ENCODE peak calls at places on chromosomes 12 and 14, in nine cellular contexts. W, M, E, F, Y, R, P, Q and K are unnamed samples.
A peak's percentile ranks its signal among the peaks of the same experiment; 100 is the strongest.

GRCh38 chr12:76078748-76079147 is 5.7 kb downstream of the NAP1L1 start:
- DNase-seq in W (no peak), E (no peak), Q (no peak), Y (no peak), F (no peak), M (no peak), R (no peak), P (no peak), K (no peak)

GRCh38 chr12:132302466-132303358 is 26.7 kb downstream of the GALNT9 start:
- DNase-seq in Q (no peak), M (no peak), F (no peak), R (no peak), E (no peak), W (no peak), P (no peak), Y (no peak), K (no peak)

GRCh38 chr12:49138999-49139398 is 7.8 kb upstream of the TUBA1B start:
- DNase-seq in R (no peak), Q (no peak), E (no peak), F (no peak), M (no peak), P (no peak), W (no peak), Y (no peak), K (no peak)

GRCh38 chr12:78865297-78865955 is 852 bp downstream of the SYT1 start:
- DNase-seq in F (no peak), E (peak; percentile 11), Y (no peak), R (no peak), P (peak; percentile 3), M (no peak), W (no peak), Q (no peak), K (no peak)

GRCh38 chr14:92973265-92973797 is 50.4 kb downstream of the CHGA start:
- DNase-seq in Y (peak; percentile 89), R (no peak), Q (no peak), P (peak; percentile 72), E (peak; percentile 33), W (no peak), F (no peak), M (peak; percentile 87), K (peak; percentile 80)

GRCh38 chr12:63301311-63301710 is 150.3 kb upstream of the AVPR1A start:
- DNase-seq in R (no peak), M (no peak), Y (no peak), F (no peak), Q (no peak), E (peak; percentile 64), W (no peak), P (no peak), K (no peak)

GRCh38 chr12:16349132-16349463 is 1.7 kb downstream of the MGST1 start:
- DNase-seq in Y (peak; percentile 82), Q (no peak), P (peak; percentile 97), F (no peak), W (peak; percentile 17), M (peak; percentile 69), E (peak; percentile 96), R (peak; percentile 69), K (no peak)

GRCh38 chr14:100304825-100305445 is 1.3 kb downstream of the SLC25A29 start:
- DNase-seq in Q (no peak), P (no peak), R (no peak), W (no peak), Y (no peak), F (no peak), E (peak; percentile 46), M (peak; percentile 74), K (no peak)

GRCh38 chr14:33556382-33557121 is 394.3 kb downstream of the EGLN3 start:
- DNase-seq in W (no peak), E (peak; percentile 41), F (no peak), Y (no peak), M (no peak), Q (no peak), P (peak; percentile 76), R (no peak), K (no peak)

GRCh38 chr12:102539651-102540553 is 59.5 kb upstream of the IGF1 start:
- DNase-seq in P (peak; percentile 34), M (no peak), W (no peak), Q (no peak), E (peak; percentile 66), F (no peak), Y (no peak), R (peak; percentile 84), K (no peak)

GRCh38 chr12:46383654-46384450 is 11.3 kb upstream of the SLC38A2 start:
- DNase-seq in E (peak; percentile 98), Q (no peak), R (no peak), M (peak; percentile 97), W (peak; percentile 27), Y (peak; percentile 97), P (peak; percentile 98), F (peak; percentile 66), K (no peak)

GRCh38 chr12:5428332-5429221 is 3.3 kb upstream of the NTF3 start:
- DNase-seq in P (peak; percentile 54), F (no peak), R (no peak), M (no peak), E (peak; percentile 48), W (no peak), Q (no peak), Y (no peak), K (no peak)

GRCh38 chr14:105863296-105864108 is 337.1 kb downstream of the TMEM121 start:
- DNase-seq in Q (peak; percentile 5), F (no peak), M (peak; percentile 48), R (no peak), P (no peak), Y (peak; percentile 54), E (no peak), W (no peak), K (no peak)

DNA sequence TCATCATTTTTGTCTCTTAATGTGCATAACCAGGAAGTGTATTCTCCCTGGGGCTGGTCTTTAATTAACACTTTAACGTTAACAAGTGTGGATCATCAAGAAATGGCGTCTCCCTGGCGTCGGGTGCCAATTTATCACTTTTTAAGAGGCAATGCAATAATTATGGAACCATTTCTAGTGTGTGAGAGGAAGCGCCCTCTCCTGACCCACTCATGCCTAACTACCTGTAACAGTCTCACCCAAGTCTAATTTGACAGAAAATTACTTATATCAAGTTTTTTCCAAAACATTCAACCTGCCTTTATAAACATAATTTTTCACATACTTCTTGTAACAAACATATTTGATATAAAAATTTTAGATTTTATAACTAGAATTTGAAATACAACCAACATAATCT is 905.3 kb upstream of the MDGA2 start:
- DNase-seq in Y (no peak), R (no peak), Q (no peak), P (no peak), W (no peak), M (no peak), F (no peak), E (no peak), K (no peak)
- TF ChIP-seq CTCF in Y (no peak), R (no peak), Q (no peak), P (no peak), W (no peak), M (no peak), F (no peak), E (no peak), K (no peak)

GRCh38 chr12:56121204-56121870 is 3.3 kb downstream of the ZC3H10 start:
- DNase-seq in E (no peak), W (no peak), F (no peak), P (no peak), Q (no peak), Y (no peak), R (no peak), M (no peak), K (no peak)
- TF ChIP-seq CTCF in E (no peak), W (no peak), F (no peak), P (no peak), Q (no peak), Y (no peak), R (no peak), M (no peak), K (no peak)

GRCh38 chr14:90193925-90194324 is 62.4 kb upstream of the PSMC1 start:
- DNase-seq in E (peak; percentile 2), P (peak; percentile 2), R (no peak), Y (no peak), M (peak; percentile 25), F (no peak), Q (no peak), W (no peak), K (no peak)

GRCh38 chr14:90191154-90191553 is 65.2 kb upstream of the PSMC1 start:
- DNase-seq in Q (no peak), W (no peak), M (no peak), Y (no peak), R (no peak), F (no peak), E (no peak), P (no peak), K (no peak)

GRCh38 chr14:90188588-90188987 is 67.8 kb upstream of the PSMC1 start:
- DNase-seq in W (no peak), P (no peak), M (no peak), E (no peak), Q (no peak), Y (no peak), F (no peak), R (no peak), K (no peak)

GRCh38 chr14:90194706-90195105 is 61.6 kb upstream of the PSMC1 start:
- DNase-seq in R (no peak), Y (no peak), F (no peak), E (no peak), Q (no peak), W (no peak), P (no peak), M (no peak), K (no peak)

GRCh38 chr14:90191585-90191984 is 64.8 kb upstream of the PSMC1 start:
- DNase-seq in Q (no peak), W (no peak), R (no peak), Y (no peak), E (no peak), F (no peak), P (no peak), M (no peak), K (no peak)
- TF ChIP-seq CTCF in Q (no peak), W (no peak), R (no peak), Y (no peak), E (no peak), F (no peak), P (no peak), M (no peak), K (no peak)

DNA sequence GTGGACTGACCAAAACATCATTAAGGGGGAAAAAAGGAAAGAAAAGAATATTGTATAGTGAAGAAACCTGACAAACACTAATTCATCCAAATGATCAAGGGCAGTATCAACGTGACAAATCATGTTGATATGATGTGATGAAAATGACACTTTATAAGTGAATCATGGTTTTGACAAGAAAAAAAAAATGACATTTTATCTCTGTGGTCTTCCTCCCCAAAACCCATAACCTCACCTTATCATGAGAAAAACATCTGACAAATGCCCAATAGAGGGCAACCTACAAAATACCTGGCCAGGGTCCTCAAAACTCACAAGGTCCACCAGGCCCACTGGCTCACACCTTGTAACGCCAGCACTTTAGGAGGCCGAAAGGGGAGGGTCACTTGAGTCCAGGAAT is 13.8 kb downstream of the TMED10 start:
- DNase-seq in Y (no peak), R (no peak), M (no peak), W (no peak), Q (no peak), E (no peak), F (no peak), P (no peak), K (no peak)
- TF ChIP-seq CTCF in Y (no peak), R (no peak), M (no peak), W (no peak), Q (no peak), E (peak; percentile 13), F (no peak), P (no peak), K (no peak)